ENCODE peak calls at places on chromosomes 13 and 19, in nine cellular contexts. C is NCI-H1092 treated with DMSO at 0.1 percent for 48 hours; H is right lobe of liver; T is GM12891; M is T-helper 17 cell; A is endothelial cell; B is ovary; K is CD8-positive, alpha-beta memory T cell; I is right atrium auricular region. L is an unnamed sample.

GRCh38 chr19:32522967-32523366 is 58.0 kb upstream of the PDCD5 start:
- DNase-seq in C (no peak), H (no peak), T (no peak), M (no peak), A (no peak), B (no peak), K (no peak), I (no peak), L (no peak)

GRCh38 chr13:33174980-33175379 is 110.6 kb downstream of the STARD13 start:
- DNase-seq in C (no peak), H (no peak), T (no peak), M (no peak), A (no peak), B (no peak), K (no peak), I (no peak), L (no peak)

GRCh38 chr19:10510301-10510802 is 6.9 kb downstream of the S1PR5 start:
- DNase-seq in C (no peak), H (no peak), T (peak), M (peak), A (peak), B (no peak), K (peak), I (no peak), L (no peak)

GRCh38 chr13:98441056-98441676 is 135.7 kb downstream of the STK24 start:
- DNase-seq in C (no peak), H (no peak), T (no peak), M (no peak), A (no peak), B (no peak), K (no peak), I (no peak), L (no peak)

GRCh38 chr13:106496072-106496997 is 39.1 kb downstream of the EFNB2 start:
- DNase-seq in C (peak), H (no peak), T (no peak), M (no peak), A (peak), B (no peak), K (no peak), I (no peak), L (no peak)

GRCh38 chr13:102912599-102912998 is 66.8 kb downstream of the ERCC5 start:
- DNase-seq in C (no peak), H (no peak), T (no peak), M (no peak), A (no peak), B (no peak), K (no peak), I (no peak), L (no peak)

GRCh38 chr19:39160523-39160861 is 34.9 kb downstream of the PAK4 start:
- DNase-seq in C (no peak), H (no peak), T (no peak), M (no peak), A (no peak), B (peak), K (no peak), I (peak), L (no peak)

GRCh38 chr19:4057913-4058695 is 8.6 kb downstream of the ZBTB7A start:
- DNase-seq in C (no peak), H (peak), T (no peak), M (no peak), A (no peak), B (peak), K (peak), I (peak), L (peak)

GRCh38 chr13:112892759-112893569 is 76.0 kb upstream of the MCF2L start:
- DNase-seq in C (no peak), H (peak), T (no peak), M (no peak), A (no peak), B (peak), K (no peak), I (no peak), L (no peak)

GRCh38 chr19:35166100-35167063 is 11.8 kb downstream of the FXYD5 start:
- DNase-seq in C (no peak), H (no peak), T (no peak), M (no peak), A (no peak), B (no peak), K (no peak), I (no peak), L (no peak)

GRCh38 chr19:959935-960502 is 24.1 kb upstream of the WDR18 start:
- DNase-seq in C (no peak), H (no peak), T (no peak), M (no peak), A (no peak), B (no peak), K (no peak), I (no peak), L (no peak)

GRCh38 chr13:48816696-48817095 is 159.0 kb upstream of the FNDC3A start:
- DNase-seq in C (no peak), H (no peak), T (no peak), M (no peak), A (no peak), B (no peak), K (no peak), I (no peak), L (no peak)

GRCh38 chr13:20594276-20594675 is 27.3 kb downstream of the IFT88 start:
- DNase-seq in C (no peak), H (no peak), T (no peak), M (no peak), A (no peak), B (no peak), K (no peak), I (no peak), L (no peak)

GRCh38 chr13:36829753-36830152 is 10.7 kb downstream of the RFXAP start:
- DNase-seq in C (no peak), H (no peak), T (no peak), M (no peak), A (no peak), B (no peak), K (no peak), I (no peak), L (no peak)

GRCh38 chr13:31409678-31410356 is 210.0 kb downstream of the B3GLCT start:
- DNase-seq in C (no peak), H (no peak), T (no peak), M (no peak), A (no peak), B (no peak), K (no peak), I (no peak), L (no peak)

GRCh38 chr19:41426952-41427646 is at the start of gene B3GNT8:
- DNase-seq in C (no peak), H (peak), T (peak), M (no peak), A (peak), B (peak), K (peak), I (peak), L (peak)

GRCh38 chr19:30649149-30649548 is 277.0 kb downstream of the ZNF536 start:
- DNase-seq in C (no peak), H (no peak), T (no peak), M (no peak), A (no peak), B (no peak), K (no peak), I (no peak), L (no peak)

GRCh38 chr13:74288361-74288911 is 154.2 kb upstream of the KLF12 start:
- DNase-seq in C (peak), H (peak), T (no peak), M (no peak), A (peak), B (peak), K (peak), I (no peak), L (no peak)

GRCh38 chr13:46126552-46127171 is 21.8 kb upstream of the CPB2 start:
- DNase-seq in C (peak), H (peak), T (peak), M (peak), A (peak), B (peak), K (peak), I (no peak), L (no peak)

GRCh38 chr13:109795021-109795420 is 8.6 kb upstream of the IRS2 start:
- DNase-seq in C (no peak), H (no peak), T (no peak), M (no peak), A (no peak), B (no peak), K (no peak), I (no peak), L (no peak)

GRCh38 chr13:94325660-94326059 is 153.8 kb downstream of the DCT start:
- DNase-seq in C (no peak), H (no peak), T (no peak), M (no peak), A (no peak), B (no peak), K (no peak), I (no peak), L (no peak)

GRCh38 chr19:1410136-1410786 is 2.9 kb downstream of the DAZAP1 start:
- DNase-seq in C (no peak), H (no peak), T (no peak), M (no peak), A (no peak), B (no peak), K (no peak), I (no peak), L (no peak)

GRCh38 chr13:101049166-101049850 is 367.0 kb downstream of the NALCN start:
- DNase-seq in C (no peak), H (no peak), T (no peak), M (no peak), A (no peak), B (no peak), K (no peak), I (no peak), L (no peak)

GRCh38 chr19:39032164-39032918 is at the start of gene FBXO27:
- DNase-seq in C (no peak), H (peak), T (no peak), M (no peak), A (peak), B (peak), K (no peak), I (no peak), L (no peak)

GRCh38 chr13:101655435-101655834 is 203.0 kb downstream of the ITGBL1 start:
- DNase-seq in C (no peak), H (no peak), T (no peak), M (no peak), A (no peak), B (no peak), K (no peak), I (no peak), L (no peak)

GRCh38 chr19:39937094-39937493 is 2.7 kb upstream of the FCGBP start:
- DNase-seq in C (no peak), H (no peak), T (no peak), M (no peak), A (no peak), B (no peak), K (no peak), I (no peak), L (no peak)

GRCh38 chr13:64810701-64811258 is 2419.4 kb downstream of the PCDH9 start:
- DNase-seq in C (no peak), H (no peak), T (no peak), M (no peak), A (no peak), B (no peak), K (no peak), I (no peak), L (no peak)

GRCh38 chr13:99131410-99131809 is 69.2 kb upstream of the UBAC2 start:
- DNase-seq in C (no peak), H (no peak), T (no peak), M (no peak), A (no peak), B (no peak), K (no peak), I (no peak), L (no peak)

GRCh38 chr19:403221-404036 is 5.5 kb downstream of the C2CD4C start:
- DNase-seq in C (peak), H (peak), T (no peak), M (no peak), A (no peak), B (no peak), K (no peak), I (no peak), L (no peak)

GRCh38 chr19:6241680-6242079 is 38.1 kb downstream of the MLLT1 start:
- DNase-seq in C (no peak), H (peak), T (no peak), M (no peak), A (no peak), B (no peak), K (no peak), I (no peak), L (no peak)

GRCh38 chr13:99415851-99416331 is 85.4 kb upstream of the TM9SF2 start:
- DNase-seq in C (no peak), H (peak), T (no peak), M (no peak), A (no peak), B (no peak), K (no peak), I (no peak), L (no peak)

GRCh38 chr19:35797663-35798062 is 15.0 kb downstream of the PRODH2 start:
- DNase-seq in C (no peak), H (peak), T (no peak), M (no peak), A (no peak), B (no peak), K (no peak), I (no peak), L (no peak)

GRCh38 chr13:44231786-44232516 is 141.7 kb upstream of the SERP2 start:
- DNase-seq in C (no peak), H (no peak), T (no peak), M (no peak), A (no peak), B (no peak), K (no peak), I (peak), L (no peak)

GRCh38 chr13:96934889-96935490 is 59.3 kb downstream of the OXGR1 start:
- DNase-seq in C (no peak), H (no peak), T (no peak), M (no peak), A (no peak), B (no peak), K (no peak), I (no peak), L (no peak)

GRCh38 chr19:37452500-37453245 is 14.6 kb downstream of the ZNF569 start:
- DNase-seq in C (no peak), H (no peak), T (no peak), M (no peak), A (no peak), B (no peak), K (no peak), I (no peak), L (no peak)

GRCh38 chr13:68145852-68146251 is 915.7 kb upstream of the PCDH9 start:
- DNase-seq in C (no peak), H (no peak), T (no peak), M (no peak), A (no peak), B (no peak), K (no peak), I (no peak), L (no peak)

GRCh38 chr19:1685046-1685445 is 32.6 kb upstream of the TCF3 start:
- DNase-seq in C (no peak), H (no peak), T (no peak), M (no peak), A (no peak), B (no peak), K (no peak), I (no peak), L (no peak)

GRCh38 chr19:56091066-56091490 is 30.0 kb downstream of the ZNF787 start:
- DNase-seq in C (no peak), H (no peak), T (no peak), M (no peak), A (no peak), B (no peak), K (no peak), I (no peak), L (no peak)

L was measured in coronary artery.